ENCODE peak calls at places on chromosomes 5 and 9, in four cellular contexts. O is GM23338, E is fibroblast of the aortic adventitia, F is activated B cell treated with CpG ODN at 0.5 μM for 24 hours. Z is an unnamed sample.

GRCh38 chr5:155699385-155699784 is 627.6 kb upstream of the SGCD start:
- DNase-seq in O (peak; percentile 42), E (no peak), F (no peak), Z (no peak)

GRCh38 chr9:114339130-114339908 is 9.7 kb downstream of the ORM2 start:
- DNase-seq in O (peak; percentile 79), E (peak; percentile 50), F (peak; percentile 68), Z (peak; percentile 66)

GRCh38 chr5:81971086-81971693 is 633 bp upstream of the ATG10 start:
- DNase-seq in O (peak; percentile 27), E (no peak), F (no peak), Z (no peak)

GRCh38 chr9:78030553-78031270 is 899 bp downstream of the GNAQ start:
- DNase-seq in O (peak; percentile 72), E (peak; percentile 25), F (peak; percentile 24), Z (no peak)

GRCh38 chr5:54701179-54701578 is 183.6 kb downstream of the SNX18 start:
- DNase-seq in O (peak; percentile 24), E (peak; percentile 95), F (no peak), Z (no peak)

GRCh38 chr5:116571568-116572321 is 2.9 kb downstream of the SEMA6A start:
- DNase-seq in O (peak; percentile 51), E (no peak), F (no peak), Z (no peak)

GRCh38 chr9:82024931-82025330 is 36.4 kb downstream of the SPATA31D1 start:
- DNase-seq in O (no peak), E (peak; percentile 67), F (no peak), Z (no peak)

GRCh38 chr9:38068616-38068865 is 486 bp downstream of the SHB start:
- DNase-seq in O (peak; percentile 51), E (peak; percentile 53), F (no peak), Z (no peak)

GRCh38 chr5:51468196-51468595 is 84.9 kb downstream of the ISL1 start:
- DNase-seq in O (no peak), E (peak; percentile 9), F (no peak), Z (no peak)

GRCh38 chr9:128781186-128782070 is 5.6 kb upstream of the TBC1D13 start:
- DNase-seq in O (no peak), E (no peak), F (no peak), Z (no peak)

GRCh38 chr9:111298111-111298510 is 31.9 kb downstream of the OR2K2 start:
- DNase-seq in O (no peak), E (no peak), F (no peak), Z (no peak)

GRCh38 chr9:87504938-87505337 is 7.3 kb downstream of the DAPK1 start:
- DNase-seq in O (no peak), E (no peak), F (no peak), Z (no peak)

GRCh38 chr9:131625388-131625787 is 80.1 kb downstream of the PRRT1B start:
- DNase-seq in O (no peak), E (no peak), F (no peak), Z (no peak)

GRCh38 chr5:137145726-137146125 is 353.4 kb downstream of the SPOCK1 start:
- DNase-seq in O (no peak), E (peak; percentile 21), F (no peak), Z (no peak)

GRCh38 chr5:122149691-122150090 is 20.3 kb downstream of the ZNF474 start:
- DNase-seq in O (no peak), E (no peak), F (no peak), Z (no peak)

GRCh38 chr5:60334281-60334713 is 365.7 kb downstream of the DEPDC1B start:
- DNase-seq in O (no peak), E (peak; percentile 66), F (no peak), Z (no peak)

GRCh38 chr5:145777445-145778063 is 57.6 kb downstream of the PRELID2 start:
- DNase-seq in O (no peak), E (no peak), F (no peak), Z (no peak)

GRCh38 chr5:156208271-156208670 is 118.7 kb upstream of the SGCD start:
- DNase-seq in O (peak; percentile 64), E (no peak), F (no peak), Z (no peak)

GRCh38 chr5:173522518-173522917 is 93.9 kb downstream of the BOD1 start:
- DNase-seq in O (no peak), E (no peak), F (no peak), Z (no peak)

GRCh38 chr5:146076028-146076427 is 29.3 kb downstream of the PLAC8L1 start:
- DNase-seq in O (peak; percentile 65), E (no peak), F (no peak), Z (no peak)

GRCh38 chr5:151196556-151197290 is 27.2 kb downstream of the CCDC69 start:
- DNase-seq in O (no peak), E (no peak), F (peak; percentile 31), Z (no peak)

GRCh38 chr5:148939676-148940075 is 113.3 kb downstream of the ADRB2 start:
- DNase-seq in O (no peak), E (peak; percentile 44), F (no peak), Z (no peak)

GRCh38 chr9:101458955-101459631 is 23.5 kb upstream of the ALDOB start:
- DNase-seq in O (peak; percentile 92), E (peak; percentile 86), F (no peak), Z (peak; percentile 44)

GRCh38 chr9:78371981-78372380 is 75.1 kb downstream of the PSAT1 start:
- DNase-seq in O (no peak), E (no peak), F (no peak), Z (no peak)

GRCh38 chr9:122346478-122347347 is 24.1 kb upstream of the PTGS1 start:
- DNase-seq in O (peak; percentile 61), E (no peak), F (peak; percentile 21), Z (no peak)

GRCh38 chr5:77133061-77133758 is 46.1 kb upstream of the ZBED3 start:
- DNase-seq in O (no peak), E (peak; percentile 95), F (no peak), Z (no peak)

GRCh38 chr9:116365056-116365471 is 211.5 kb downstream of the PAPPA start:
- DNase-seq in O (peak; percentile 24), E (peak; percentile 71), F (no peak), Z (no peak)
- TF ChIP-seq CTCF in O (no peak), E (peak; percentile 34), F (no peak), Z (no peak)

GRCh38 chr5:95846554-95847260 is 24.2 kb upstream of the GLRX start:
- DNase-seq in O (peak; percentile 81), E (peak; percentile 89), F (peak; percentile 45), Z (no peak)

GRCh38 chr5:95850391-95850894 is 27.9 kb upstream of the GLRX start:
- DNase-seq in O (no peak), E (no peak), F (no peak), Z (no peak)

GRCh38 chr5:95848701-95849100 is 26.2 kb upstream of the GLRX start:
- DNase-seq in O (no peak), E (peak; percentile 50), F (no peak), Z (no peak)

GRCh38 chr5:95845401-95845800 is 22.9 kb upstream of the GLRX start:
- DNase-seq in O (no peak), E (no peak), F (no peak), Z (no peak)

DNA sequence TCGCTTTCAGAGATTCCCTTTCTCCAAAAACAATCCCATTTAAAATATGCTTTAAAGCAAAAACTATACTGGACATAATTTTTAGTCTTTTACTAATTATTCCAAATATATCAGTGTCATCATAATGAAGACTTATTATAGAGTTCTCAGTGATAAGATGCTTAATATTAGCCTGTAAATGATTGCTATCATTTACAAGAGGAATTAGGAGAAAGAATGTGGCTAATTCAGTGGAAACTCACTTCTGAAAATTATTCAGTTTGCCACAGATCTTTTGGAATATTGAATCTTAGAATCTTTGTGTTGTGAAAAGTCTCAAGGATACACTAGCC is 24.7 kb upstream of the GLRX start:
- DNase-seq in O (no peak), E (no peak), F (no peak), Z (no peak)
- TF ChIP-seq CTCF in O (no peak), E (no peak), F (no peak), Z (no peak)

DNA sequence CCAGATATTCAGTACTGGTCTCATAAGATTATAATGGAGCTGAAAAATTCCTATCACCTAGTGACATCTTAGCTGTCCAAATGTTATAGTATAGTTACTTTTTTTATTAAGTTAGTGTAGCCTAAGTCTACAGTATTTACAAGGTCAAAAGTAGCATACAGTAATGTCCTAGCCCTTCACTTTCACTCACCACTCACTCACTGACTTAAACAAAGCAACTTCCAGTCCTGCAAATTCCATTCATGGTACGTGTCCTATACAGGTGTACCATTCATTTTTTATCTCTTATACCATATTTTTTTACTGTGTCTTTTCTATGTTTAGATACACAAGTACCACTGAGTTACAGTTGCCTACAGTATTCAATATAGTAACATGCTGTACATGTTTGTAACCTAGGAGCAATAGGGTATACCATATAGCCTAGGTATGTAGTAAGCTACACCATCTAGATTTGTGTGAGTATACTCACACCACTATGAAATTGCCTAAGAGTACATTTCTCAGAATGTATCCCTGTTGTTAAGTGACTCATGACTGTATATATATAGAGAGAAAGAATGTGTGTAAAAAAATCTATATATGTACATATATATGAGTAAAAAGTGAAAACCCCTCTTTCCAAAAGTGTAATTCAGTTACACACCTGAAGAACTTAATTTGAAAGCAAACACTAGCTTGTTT is 234.8 kb upstream of the WWC1 start:
- DNase-seq in O (no peak), E (no peak), F (no peak), Z (no peak)
- TF ChIP-seq CTCF in O (no peak), E (no peak), F (no peak), Z (no peak)

GRCh38 chr9:137161558-137162483 is 8.0 kb downstream of the LRRC26 start:
- DNase-seq in O (peak; percentile 73), E (no peak), F (no peak), Z (no peak)

GRCh38 chr9:137160716-137161557 is 8.9 kb downstream of the LRRC26 start:
- DNase-seq in O (peak; percentile 84), E (no peak), F (no peak), Z (no peak)

GRCh38 chr9:137163805-137164204 is 6.0 kb downstream of the LRRC26 start:
- DNase-seq in O (no peak), E (no peak), F (no peak), Z (no peak)

GRCh38 chr9:137163101-137163661 is 6.7 kb downstream of the LRRC26 start:
- DNase-seq in O (peak; percentile 74), E (peak; percentile 6), F (no peak), Z (no peak)

DNA sequence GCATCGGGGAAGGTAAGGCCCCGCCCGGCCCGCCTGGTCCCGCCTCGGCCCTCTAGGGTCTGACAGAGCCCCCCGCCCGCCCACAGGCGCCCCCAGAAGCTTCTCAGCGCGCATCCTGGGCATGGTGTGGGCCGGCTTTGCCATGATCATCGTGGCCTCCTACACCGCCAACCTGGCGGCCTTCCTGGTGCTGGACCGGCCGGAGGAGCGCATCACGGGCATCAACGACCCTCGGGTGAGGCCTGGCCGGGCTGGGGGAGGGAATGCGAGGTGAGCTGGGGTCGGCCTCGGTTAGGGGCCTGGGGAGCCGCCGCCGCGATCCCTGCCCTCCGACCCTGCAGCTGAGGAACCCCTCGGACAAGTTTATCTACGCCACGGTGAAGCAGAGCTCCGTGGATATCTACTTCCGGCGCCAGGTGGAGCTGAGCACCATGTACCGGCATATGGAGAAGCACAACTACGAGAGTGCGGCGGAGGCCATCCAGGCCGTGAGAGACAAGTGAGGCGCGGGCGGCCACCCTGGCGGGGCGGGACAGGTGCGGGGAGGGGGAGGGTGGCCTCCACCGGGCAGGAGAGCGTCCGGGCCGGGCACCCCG is 7.2 kb downstream of the LRRC26 start:
- DNase-seq in O (peak; percentile 61), E (no peak), F (no peak), Z (no peak)
- TF ChIP-seq CTCF in O (peak; percentile 23), E (no peak), F (no peak), Z (peak; percentile 12)

GRCh38 chr5:176543428-176544182 is 5.5 kb upstream of the CDHR2 start:
- DNase-seq in O (peak; percentile 80), E (peak; percentile 38), F (peak; percentile 76), Z (no peak)
- TF ChIP-seq CTCF in O (no peak), E (no peak), F (no peak), Z (no peak)

GRCh38 chr5:9766581-9766980 is 136.4 kb upstream of the TAS2R1 start:
- DNase-seq in O (no peak), E (peak; percentile 28), F (no peak), Z (no peak)
- TF ChIP-seq CTCF in O (no peak), E (peak; percentile 26), F (no peak), Z (no peak)